ENCODE peak calls at places on chromosomes 16 and 17, in ten cellular contexts. Y, G, D, K, W, R, Z, T, H and P are unnamed samples.

GRCh38 chr17:57471941-57472368 is 215.6 kb downstream of the MSI2 start:
- DNase-seq in K (no peak), H (no peak), D (no peak), T (no peak), Z (no peak), G (no peak), W (no peak), Y (no peak), R (no peak), P (no peak)

GRCh38 chr16:69169607-69170352 is 17.2 kb upstream of the SNTB2 start:
- DNase-seq in Y (no peak), K (no peak), T (no peak), H (no peak), R (no peak), D (no peak), Z (no peak), W (no peak), G (no peak), P (no peak)

GRCh38 chr16:46918905-46919792 is 35.0 kb downstream of the GPT2 start:
- DNase-seq in T (no peak), R (no peak), Z (no peak), D (no peak), K (no peak), W (no peak), Y (no peak), H (no peak), G (no peak), P (no peak)

GRCh38 chr17:58630883-58631522 is 60.8 kb downstream of the TEX14 start:
- DNase-seq in D (no peak), R (no peak), W (peak; percentile 28), G (no peak), H (peak; percentile 3), Y (no peak), Z (peak; percentile 8), K (peak; percentile 16), T (no peak), P (peak; percentile 73)

GRCh38 chr17:30805944-30806456 is 18.5 kb downstream of the CRLF3 start:
- DNase-seq in R (no peak), W (no peak), T (no peak), K (no peak), G (no peak), Z (no peak), D (no peak), Y (no peak), H (no peak), P (no peak)

GRCh38 chr17:65515959-65516948 is 45.2 kb downstream of the AXIN2 start:
- DNase-seq in G (no peak), Z (no peak), D (no peak), Y (peak; percentile 50), H (no peak), W (no peak), R (no peak), T (peak; percentile 66), K (no peak), P (no peak)

GRCh38 chr17:19723967-19724366 is 7.6 kb upstream of the SLC47A2 start:
- DNase-seq in G (no peak), Z (no peak), T (no peak), K (peak; percentile 79), Y (no peak), W (no peak), R (no peak), D (no peak), H (no peak), P (no peak)

GRCh38 chr17:81427446-81428120 is 32.3 kb downstream of the BAHCC1 start:
- DNase-seq in K (no peak), Z (no peak), G (no peak), R (peak; percentile 76), H (no peak), Y (no peak), D (no peak), T (no peak), W (no peak), P (no peak)

DNA sequence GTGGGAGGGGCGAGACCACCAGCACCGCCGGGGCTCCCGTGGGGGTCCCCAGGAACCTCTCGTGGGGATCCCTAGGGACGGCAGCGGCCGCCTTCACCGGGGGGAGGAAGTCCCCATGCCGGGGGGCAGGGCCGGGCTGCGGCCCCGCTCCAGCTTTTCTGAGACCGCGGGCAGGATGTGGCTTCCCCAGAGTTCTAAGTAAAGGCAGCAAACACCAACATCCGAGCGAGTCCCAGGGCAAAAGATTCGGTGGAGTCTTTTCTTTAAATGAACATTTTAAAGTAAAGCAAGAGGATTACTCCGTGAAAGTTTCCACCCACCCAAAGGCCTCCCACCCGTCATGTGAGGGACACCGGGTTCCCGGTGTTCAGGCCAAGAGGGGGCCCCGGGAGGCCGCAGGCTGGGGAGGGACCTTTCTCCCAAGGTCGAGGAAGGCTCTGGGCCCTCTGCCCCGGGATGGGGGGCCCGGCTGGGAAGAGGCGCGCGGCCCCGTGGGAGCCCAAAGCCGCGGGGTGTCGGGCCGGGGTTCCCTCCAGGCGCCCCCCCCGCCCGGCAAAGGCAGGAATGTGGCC is 137.2 kb upstream of the RPH3AL start:
- DNase-seq in H (peak; percentile 56), T (peak; percentile 44), W (no peak), D (no peak), Z (peak; percentile 56), K (peak; percentile 16), Y (peak; percentile 57), G (peak; percentile 67), R (no peak), P (no peak)
- H3K27ac ChIP-seq in H (peak overlapping the region; percentile 60), T (peak overlapping the region; percentile 54), W (peak overlapping the region; percentile 56), D (peak overlapping the region; percentile 45), Z (peak overlapping the region; percentile 38), K (no peak overlapping the region), Y (no peak overlapping the region), G (peak overlapping the region; percentile 86), R (peak overlapping the region; percentile 85), P (peak overlapping the region; percentile 70)

DNA sequence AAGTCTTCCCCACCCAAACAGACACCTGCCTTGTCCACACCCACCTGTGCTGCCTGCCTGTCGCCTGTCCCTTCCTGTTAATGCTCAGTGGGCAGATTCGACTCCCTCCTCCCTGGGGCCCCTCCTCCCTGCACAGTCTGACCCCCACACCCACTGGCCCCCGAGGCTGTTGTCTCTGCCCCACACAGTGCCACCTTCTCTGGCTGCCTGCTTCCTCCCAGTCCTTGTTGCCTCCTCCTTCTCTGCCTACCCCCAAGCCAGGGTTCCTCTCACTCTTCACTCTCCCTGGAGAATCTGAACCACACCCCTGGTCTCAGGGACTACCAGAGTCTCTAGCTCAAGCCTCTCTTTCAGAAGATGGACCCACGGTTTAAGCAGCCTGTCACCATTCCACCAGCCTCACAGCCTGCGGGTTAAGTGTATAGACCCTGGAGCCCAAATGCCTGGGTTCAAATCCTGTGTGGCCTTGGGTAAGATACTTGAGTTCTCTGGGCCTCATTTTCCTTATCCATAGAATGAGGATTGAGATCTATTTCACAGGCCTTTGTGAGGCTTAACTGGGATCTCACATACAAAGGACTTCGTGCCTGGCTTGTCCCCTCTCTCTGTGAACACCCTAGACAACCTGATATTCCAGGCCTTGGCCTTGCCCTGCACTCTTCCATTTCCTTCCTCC is 3.8 kb upstream of the ARHGAP23 start:
- DNase-seq in K (peak; percentile 24), H (no peak), W (no peak), Z (no peak), T (no peak), R (no peak), Y (no peak), G (no peak), D (no peak), P (no peak)
- H3K4me1 ChIP-seq in K (peaks cover 24% of the 10 kb centered on the region), H (peaks cover 9% of the 10 kb centered on the region), W (peaks cover 50% of the 10 kb centered on the region), Z (peaks cover 9% of the 10 kb centered on the region), T (peaks cover 27% of the 10 kb centered on the region), R (peaks cover 88% of the 10 kb centered on the region), Y (peaks cover 23% of the 10 kb centered on the region), G (peaks cover 13% of the 10 kb centered on the region), D (peaks cover 47% of the 10 kb centered on the region), P (peaks cover 83% of the 10 kb centered on the region)

GRCh38 chr16:66516172-66516807 is 33.6 kb downstream of the TK2 start:
- DNase-seq in G (no peak), H (no peak), K (no peak), Y (no peak), D (no peak), T (no peak), Z (no peak), R (no peak), W (no peak), P (no peak)

GRCh38 chr16:66515543-66516171 is 34.3 kb downstream of the TK2 start:
- DNase-seq in T (peak; percentile 37), R (no peak), Z (no peak), D (no peak), W (peak; percentile 56), K (no peak), G (peak; percentile 81), Y (peak; percentile 84), H (no peak), P (no peak)

GRCh38 chr16:66517586-66518263 is 32.2 kb downstream of the TK2 start:
- DNase-seq in R (peak; percentile 50), W (no peak), T (no peak), K (no peak), Y (no peak), H (no peak), D (no peak), G (peak; percentile 35), Z (no peak), P (no peak)

GRCh38 chr16:66519482-66519881 is 30.4 kb downstream of the TK2 start:
- DNase-seq in Y (no peak), T (no peak), Z (no peak), R (no peak), K (no peak), W (no peak), H (no peak), G (no peak), D (no peak), P (no peak)

DNA sequence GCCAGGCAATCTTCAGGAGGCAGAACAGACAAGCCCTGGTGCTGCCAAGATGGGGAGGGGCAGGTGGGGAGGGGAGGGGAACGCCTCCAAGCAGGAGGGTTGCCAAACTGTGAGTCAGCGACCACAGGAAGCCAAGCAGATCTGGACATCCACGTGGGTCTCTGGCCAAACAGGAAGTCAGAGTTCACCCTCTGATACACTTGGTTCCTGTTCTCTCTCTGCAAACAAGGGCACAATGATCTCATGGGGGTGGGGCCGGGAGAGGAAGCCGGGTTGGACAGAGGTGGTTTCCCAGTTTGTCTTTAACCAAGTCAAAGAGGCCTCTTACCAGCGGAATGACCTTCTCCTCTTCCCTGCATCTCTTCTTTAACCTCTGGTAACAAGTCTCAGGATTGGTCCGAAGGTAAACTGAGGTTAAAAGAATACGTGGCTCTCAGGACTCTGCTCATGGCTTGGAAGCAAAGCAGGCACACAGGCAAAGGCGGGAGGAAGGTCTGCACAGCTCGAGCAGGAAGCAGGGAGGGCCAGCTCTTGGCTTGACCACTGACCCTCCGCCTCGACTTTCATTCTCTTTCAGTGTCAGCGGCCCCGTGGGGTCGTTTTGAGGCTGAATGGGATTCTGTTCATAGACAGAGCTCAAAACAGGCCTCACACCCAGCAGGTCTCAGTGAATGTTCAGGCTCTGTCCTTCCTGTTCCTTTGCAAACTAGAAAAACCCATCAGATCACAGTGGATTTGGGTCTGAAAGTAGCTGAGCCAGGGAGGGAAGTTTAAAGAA is 32.9 kb downstream of the TK2 start:
- DNase-seq in T (peak; percentile 99), R (peak; percentile 97), H (peak; percentile 69), Y (peak; percentile 100), G (peak; percentile 99), D (peak; percentile 99), K (peak; percentile 91), Z (peak; percentile 53), W (peak; percentile 99), P (peak; percentile 99)
- H3K27ac ChIP-seq in T (peak overlapping the region; percentile 95), R (peak overlapping the region; percentile 99), H (peak overlapping the region; percentile 28), Y (no peak overlapping the region), G (peak overlapping the region; percentile 92), D (peak overlapping the region; percentile 99), K (peak overlapping the region; percentile 84), Z (peak overlapping the region; percentile 80), W (peak overlapping the region; percentile 92), P (peak overlapping the region; percentile 97)

DNA sequence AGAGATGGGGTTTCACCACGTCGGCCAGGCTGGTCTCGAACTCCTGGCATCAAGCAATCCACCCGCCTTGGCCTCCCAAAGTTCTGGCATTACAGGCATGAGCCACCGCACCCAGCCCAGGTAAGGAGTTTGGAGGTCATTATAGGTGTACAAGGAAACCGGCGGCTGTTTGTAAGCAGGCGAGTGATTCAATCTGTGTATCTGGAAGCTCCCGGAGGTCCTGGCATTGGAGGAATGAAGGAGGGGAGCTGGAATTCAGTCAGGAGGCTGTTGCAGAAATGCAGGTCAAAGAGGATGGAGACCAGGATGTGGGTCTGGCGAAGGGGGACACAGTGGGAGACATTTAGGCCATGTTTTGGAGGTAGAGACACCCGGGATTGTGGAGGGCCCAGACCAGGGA is 18.8 kb downstream of the CDC42EP4 start:
- DNase-seq in W (no peak), T (no peak), H (no peak), G (no peak), K (peak; percentile 78), Z (no peak), R (no peak), Y (no peak), D (no peak), P (no peak)
- H3K4me1 ChIP-seq in W (peaks cover 60% of the 10 kb centered on the region), T (peaks cover 41% of the 10 kb centered on the region), H (peaks cover 4% of the 10 kb centered on the region), G (peaks cover 74% of the 10 kb centered on the region), K (peaks cover 77% of the 10 kb centered on the region), Z (no peaks in the 10 kb centered on the region), R (peaks cover 96% of the 10 kb centered on the region), Y (peaks cover 17% of the 10 kb centered on the region), D (peaks cover 64% of the 10 kb centered on the region), P (no peaks in the 10 kb centered on the region)